ENCODE peak calls at places on chromosomes 6 and 20, in eight cellular contexts. N, S, E, T, Z, J, Q and W are unnamed samples.

GRCh38 chr6:25951296-25952032 is 11.1 kb upstream of the TRIM38 start:
- DNase-seq in Z (no peak), N (no peak), J (no peak), S (no peak), T (no peak), Q (no peak), E (no peak), W (no peak)

GRCh38 chr20:41395669-41396664 is 29.3 kb upstream of the EMILIN3 start:
- DNase-seq in T (no peak), Z (no peak), E (peak), J (no peak), S (peak), Q (no peak), N (no peak), W (no peak)

GRCh38 chr6:2505624-2506023 is 245.1 kb downstream of the MYLK4 start:
- DNase-seq in E (no peak), Q (no peak), J (peak), T (no peak), N (no peak), S (peak), Z (no peak), W (no peak)

GRCh38 chr6:53115113-53115512 is 33.5 kb downstream of the GCM1 start:
- DNase-seq in Z (no peak), E (no peak), T (no peak), N (no peak), J (no peak), Q (no peak), S (no peak), W (no peak)

GRCh38 chr6:139303176-139303575 is 11.4 kb upstream of the TXLNB start:
- DNase-seq in E (no peak), T (no peak), J (no peak), N (no peak), S (no peak), Z (no peak), Q (no peak), W (no peak)

GRCh38 chr6:113632220-113632864 is 224.8 kb upstream of the MARCKS start:
- DNase-seq in E (peak), Q (peak), T (no peak), S (peak), N (no peak), J (peak), Z (peak), W (peak)

GRCh38 chr6:139531148-139531547 is 156.7 kb upstream of the CITED2 start:
- DNase-seq in T (no peak), E (peak), J (no peak), N (no peak), S (no peak), Z (peak), Q (no peak), W (no peak)

GRCh38 chr6:20861479-20861878 is 327.2 kb downstream of the CDKAL1 start:
- DNase-seq in S (no peak), N (no peak), Q (no peak), Z (no peak), J (no peak), T (no peak), E (no peak), W (no peak)

GRCh38 chr20:23652926-23653325 is 15.2 kb upstream of the CST3 start:
- DNase-seq in Q (no peak), N (no peak), E (no peak), Z (no peak), J (no peak), S (no peak), T (no peak), W (no peak)

GRCh38 chr6:96742702-96743101 is 94.6 kb downstream of the GPR63 start:
- DNase-seq in J (no peak), Z (no peak), S (no peak), Q (no peak), E (no peak), N (no peak), T (no peak), W (no peak)

GRCh38 chr20:3449319-3449718 is 21.5 kb upstream of the ATRN start:
- DNase-seq in T (no peak), S (no peak), E (no peak), J (no peak), N (no peak), Q (no peak), Z (no peak), W (no peak)

GRCh38 chr20:50535162-50535561 is 25.0 kb downstream of the PTPN1 start:
- DNase-seq in J (no peak), Q (no peak), Z (no peak), T (no peak), E (no peak), S (no peak), N (no peak), W (no peak)

GRCh38 chr6:135115411-135116293 is 61.0 kb upstream of the HBS1L start:
- DNase-seq in T (no peak), Q (no peak), J (no peak), E (no peak), N (no peak), S (no peak), Z (no peak), W (no peak)

GRCh38 chr20:1491891-1492642 is 847 bp upstream of the SIRPB2 start:
- DNase-seq in Z (no peak), N (no peak), Q (no peak), T (no peak), J (no peak), S (no peak), E (no peak), W (no peak)